ENCODE peak calls at places on chromosomes 12 and 14, in ten cellular contexts. One of them, this sample, is unnamed.

GRCh38 chr12:75489613-75490210 is 9.2 kb downstream of the GLIPR1 start:
- ATAC-seq in activated naive CD8-positive, alpha-beta T cell treated with anti-CD3 and anti-CD28 coated beads, Interleukin-2, amount 50 U/mL, for 24 hours: peak
- ATAC-seq in WTC11: no peak
- ATAC-seq in PC-3: peak
- ATAC-seq in stimulated activated naive CD8-positive, alpha-beta T cell treated with anti-CD3 and anti-CD28 coated beads, Interleukin-15, amount 100 ng/mL, for 72 hours: peak
- ATAC-seq in stimulated activated naive B cell treated with anti-CD40 and anti-IgM and Interleukin-4, amounts not matched to agents 10 μg/mL and 1 μg/mL and 100 μg/mL, for 72 hours: peak
- ATAC-seq in activated CD8-positive, alpha-beta memory T cell treated with anti-CD3 and anti-CD28 coated beads, Interleukin-2, amount 10 ng/mL, durations not matched to agents 7 days and 5 days: peak
- ATAC-seq in HCT116: peak
- ATAC-seq in left lobe of liver: no peak
- ATAC-seq in right cardiac atrium: no peak
- ATAC-seq in this sample: peak

GRCh38 chr12:56810918-56811317 is 47.8 kb downstream of the HSD17B6 start:
- ATAC-seq in WTC11: no peak
- ATAC-seq in stimulated activated naive CD8-positive, alpha-beta T cell treated with anti-CD3 and anti-CD28 coated beads, Interleukin-15, amount 100 ng/mL, for 72 hours: no peak
- ATAC-seq in PC-3: no peak
- ATAC-seq in right cardiac atrium: no peak
- ATAC-seq in activated naive CD8-positive, alpha-beta T cell treated with anti-CD3 and anti-CD28 coated beads, Interleukin-2, amount 50 U/mL, for 24 hours: no peak
- ATAC-seq in HCT116: no peak
- ATAC-seq in stimulated activated naive B cell treated with anti-CD40 and anti-IgM and Interleukin-4, amounts not matched to agents 10 μg/mL and 1 μg/mL and 100 μg/mL, for 72 hours: no peak
- ATAC-seq in left lobe of liver: no peak
- ATAC-seq in activated CD8-positive, alpha-beta memory T cell treated with anti-CD3 and anti-CD28 coated beads, Interleukin-2, amount 10 ng/mL, durations not matched to agents 7 days and 5 days: no peak
- ATAC-seq in this sample: no peak

GRCh38 chr14:47675239-47675488 is 241 bp downstream of the MDGA2 start:
- ATAC-seq in activated naive CD8-positive, alpha-beta T cell treated with anti-CD3 and anti-CD28 coated beads, Interleukin-2, amount 50 U/mL, for 24 hours: no peak
- ATAC-seq in HCT116: no peak
- ATAC-seq in WTC11: peak
- ATAC-seq in left lobe of liver: no peak
- ATAC-seq in PC-3: no peak
- ATAC-seq in right cardiac atrium: no peak
- ATAC-seq in stimulated activated naive CD8-positive, alpha-beta T cell treated with anti-CD3 and anti-CD28 coated beads, Interleukin-15, amount 100 ng/mL, for 72 hours: no peak
- ATAC-seq in stimulated activated naive B cell treated with anti-CD40 and anti-IgM and Interleukin-4, amounts not matched to agents 10 μg/mL and 1 μg/mL and 100 μg/mL, for 72 hours: no peak
- ATAC-seq in activated CD8-positive, alpha-beta memory T cell treated with anti-CD3 and anti-CD28 coated beads, Interleukin-2, amount 10 ng/mL, durations not matched to agents 7 days and 5 days: no peak
- ATAC-seq in this sample: no peak

GRCh38 chr14:65054471-65055085 is 47.7 kb downstream of the MAX start:
- ATAC-seq in stimulated activated naive CD8-positive, alpha-beta T cell treated with anti-CD3 and anti-CD28 coated beads, Interleukin-15, amount 100 ng/mL, for 72 hours: no peak
- ATAC-seq in stimulated activated naive B cell treated with anti-CD40 and anti-IgM and Interleukin-4, amounts not matched to agents 10 μg/mL and 1 μg/mL and 100 μg/mL, for 72 hours: peak
- ATAC-seq in WTC11: peak
- ATAC-seq in right cardiac atrium: peak
- ATAC-seq in activated CD8-positive, alpha-beta memory T cell treated with anti-CD3 and anti-CD28 coated beads, Interleukin-2, amount 10 ng/mL, durations not matched to agents 7 days and 5 days: no peak
- ATAC-seq in left lobe of liver: peak
- ATAC-seq in activated naive CD8-positive, alpha-beta T cell treated with anti-CD3 and anti-CD28 coated beads, Interleukin-2, amount 50 U/mL, for 24 hours: peak
- ATAC-seq in HCT116: no peak
- ATAC-seq in PC-3: peak
- ATAC-seq in this sample: peak

GRCh38 chr14:106848330-106849121 is 1322.1 kb downstream of the TMEM121 start:
- ATAC-seq in stimulated activated naive B cell treated with anti-CD40 and anti-IgM and Interleukin-4, amounts not matched to agents 10 μg/mL and 1 μg/mL and 100 μg/mL, for 72 hours: peak
- ATAC-seq in activated naive CD8-positive, alpha-beta T cell treated with anti-CD3 and anti-CD28 coated beads, Interleukin-2, amount 50 U/mL, for 24 hours: peak
- ATAC-seq in left lobe of liver: no peak
- ATAC-seq in HCT116: no peak
- ATAC-seq in activated CD8-positive, alpha-beta memory T cell treated with anti-CD3 and anti-CD28 coated beads, Interleukin-2, amount 10 ng/mL, durations not matched to agents 7 days and 5 days: no peak
- ATAC-seq in WTC11: no peak
- ATAC-seq in right cardiac atrium: no peak
- ATAC-seq in stimulated activated naive CD8-positive, alpha-beta T cell treated with anti-CD3 and anti-CD28 coated beads, Interleukin-15, amount 100 ng/mL, for 72 hours: peak
- ATAC-seq in PC-3: peak
- ATAC-seq in this sample: no peak

GRCh38 chr12:75945581-75945980 is 86.0 kb downstream of the PHLDA1 start:
- ATAC-seq in PC-3: no peak
- ATAC-seq in activated CD8-positive, alpha-beta memory T cell treated with anti-CD3 and anti-CD28 coated beads, Interleukin-2, amount 10 ng/mL, durations not matched to agents 7 days and 5 days: no peak
- ATAC-seq in HCT116: no peak
- ATAC-seq in left lobe of liver: no peak
- ATAC-seq in right cardiac atrium: no peak
- ATAC-seq in stimulated activated naive CD8-positive, alpha-beta T cell treated with anti-CD3 and anti-CD28 coated beads, Interleukin-15, amount 100 ng/mL, for 72 hours: no peak
- ATAC-seq in WTC11: no peak
- ATAC-seq in stimulated activated naive B cell treated with anti-CD40 and anti-IgM and Interleukin-4, amounts not matched to agents 10 μg/mL and 1 μg/mL and 100 μg/mL, for 72 hours: no peak
- ATAC-seq in activated naive CD8-positive, alpha-beta T cell treated with anti-CD3 and anti-CD28 coated beads, Interleukin-2, amount 50 U/mL, for 24 hours: no peak
- ATAC-seq in this sample: no peak

GRCh38 chr14:68688872-68689371 is 103.9 kb downstream of the ZFP36L1 start:
- ATAC-seq in left lobe of liver: no peak
- ATAC-seq in activated CD8-positive, alpha-beta memory T cell treated with anti-CD3 and anti-CD28 coated beads, Interleukin-2, amount 10 ng/mL, durations not matched to agents 7 days and 5 days: no peak
- ATAC-seq in PC-3: no peak
- ATAC-seq in stimulated activated naive CD8-positive, alpha-beta T cell treated with anti-CD3 and anti-CD28 coated beads, Interleukin-15, amount 100 ng/mL, for 72 hours: no peak
- ATAC-seq in HCT116: no peak
- ATAC-seq in activated naive CD8-positive, alpha-beta T cell treated with anti-CD3 and anti-CD28 coated beads, Interleukin-2, amount 50 U/mL, for 24 hours: no peak
- ATAC-seq in stimulated activated naive B cell treated with anti-CD40 and anti-IgM and Interleukin-4, amounts not matched to agents 10 μg/mL and 1 μg/mL and 100 μg/mL, for 72 hours: no peak
- ATAC-seq in right cardiac atrium: no peak
- ATAC-seq in WTC11: no peak
- ATAC-seq in this sample: no peak

GRCh38 chr12:66776974-66777373 is 98.1 kb upstream of the GRIP1 start:
- ATAC-seq in right cardiac atrium: no peak
- ATAC-seq in activated CD8-positive, alpha-beta memory T cell treated with anti-CD3 and anti-CD28 coated beads, Interleukin-2, amount 10 ng/mL, durations not matched to agents 7 days and 5 days: peak
- ATAC-seq in HCT116: no peak
- ATAC-seq in activated naive CD8-positive, alpha-beta T cell treated with anti-CD3 and anti-CD28 coated beads, Interleukin-2, amount 50 U/mL, for 24 hours: peak
- ATAC-seq in stimulated activated naive B cell treated with anti-CD40 and anti-IgM and Interleukin-4, amounts not matched to agents 10 μg/mL and 1 μg/mL and 100 μg/mL, for 72 hours: peak
- ATAC-seq in PC-3: no peak
- ATAC-seq in WTC11: peak
- ATAC-seq in stimulated activated naive CD8-positive, alpha-beta T cell treated with anti-CD3 and anti-CD28 coated beads, Interleukin-15, amount 100 ng/mL, for 72 hours: peak
- ATAC-seq in left lobe of liver: no peak
- ATAC-seq in this sample: no peak

GRCh38 chr14:70915415-70915814 is 8.2 kb downstream of the PCNX1 start:
- ATAC-seq in stimulated activated naive B cell treated with anti-CD40 and anti-IgM and Interleukin-4, amounts not matched to agents 10 μg/mL and 1 μg/mL and 100 μg/mL, for 72 hours: no peak
- ATAC-seq in right cardiac atrium: no peak
- ATAC-seq in left lobe of liver: peak
- ATAC-seq in HCT116: no peak
- ATAC-seq in activated CD8-positive, alpha-beta memory T cell treated with anti-CD3 and anti-CD28 coated beads, Interleukin-2, amount 10 ng/mL, durations not matched to agents 7 days and 5 days: no peak
- ATAC-seq in PC-3: no peak
- ATAC-seq in stimulated activated naive CD8-positive, alpha-beta T cell treated with anti-CD3 and anti-CD28 coated beads, Interleukin-15, amount 100 ng/mL, for 72 hours: no peak
- ATAC-seq in activated naive CD8-positive, alpha-beta T cell treated with anti-CD3 and anti-CD28 coated beads, Interleukin-2, amount 50 U/mL, for 24 hours: no peak
- ATAC-seq in WTC11: no peak
- ATAC-seq in this sample: no peak